ENCODE peak calls at places on chromosomes 12 and 14, in nine cellular contexts. J, E, K, H, V, D, T, R and Q are unnamed samples.

GRCh38 chr12:27614866-27615265 is 81.4 kb upstream of the REP15 start:
- DNase-seq in R (no peak), J (no peak), K (no peak), E (no peak), H (no peak), D (no peak), T (no peak), V (no peak), Q (no peak)

GRCh38 chr12:118981285-118982201 is at the start of gene SRRM4:
- DNase-seq in J (peak), K (no peak), T (no peak), D (no peak), H (no peak), E (no peak), V (peak), R (peak), Q (peak)

GRCh38 chr12:120110550-120111501 is 5.7 kb downstream of the RAB35 start:
- DNase-seq in H (peak), K (peak), V (no peak), T (no peak), E (no peak), J (no peak), R (peak), D (peak), Q (no peak)

GRCh38 chr12:40693503-40693863 is 1.2 kb downstream of the CNTN1 start:
- DNase-seq in R (peak), V (peak), J (peak), H (peak), T (no peak), K (no peak), E (no peak), D (no peak), Q (peak)

GRCh38 chr12:131279281-131279921 is 325.7 kb downstream of the ADGRD1 start:
- DNase-seq in J (no peak), R (no peak), D (no peak), T (no peak), E (no peak), V (no peak), H (peak), K (no peak), Q (no peak)

GRCh38 chr14:104865069-104865630 is at the start of gene CEP170B:
- DNase-seq in D (no peak), V (peak), H (no peak), K (no peak), E (no peak), R (peak), T (no peak), J (peak), Q (peak)

GRCh38 chr12:63226792-63227463 is 75.9 kb upstream of the AVPR1A start:
- DNase-seq in E (no peak), R (no peak), V (no peak), D (no peak), H (no peak), J (no peak), T (no peak), K (no peak), Q (no peak)

GRCh38 chr14:80350707-80351106 is 139.4 kb upstream of the DIO2 start:
- DNase-seq in D (no peak), J (no peak), V (no peak), K (no peak), T (no peak), E (no peak), R (no peak), H (no peak), Q (no peak)

GRCh38 chr14:95174184-95174804 is 17.0 kb upstream of the DICER1 start:
- DNase-seq in E (no peak), H (no peak), V (no peak), D (no peak), J (no peak), K (no peak), R (no peak), T (peak), Q (no peak)

GRCh38 chr14:23725980-23726746 is 90.0 kb downstream of the DHRS2 start:
- DNase-seq in D (no peak), J (no peak), R (no peak), K (no peak), V (no peak), E (no peak), H (no peak), T (no peak), Q (no peak)

GRCh38 chr14:103597623-103598372 is 31.2 kb upstream of the KLC1 start:
- DNase-seq in R (no peak), V (no peak), E (peak), K (peak), J (peak), D (no peak), H (no peak), T (no peak), Q (no peak)

GRCh38 chr12:47825239-47825639 is 5.5 kb upstream of the HDAC7 start:
- DNase-seq in D (no peak), E (no peak), H (peak), T (no peak), J (no peak), K (peak), V (no peak), R (no peak), Q (no peak)

GRCh38 chr12:42266579-42267230 is 28.7 kb upstream of the YAF2 start:
- DNase-seq in T (no peak), K (no peak), J (no peak), H (no peak), V (no peak), E (no peak), R (peak), D (no peak), Q (no peak)

GRCh38 chr14:54175298-54175942 is 218.8 kb upstream of the BMP4 start:
- DNase-seq in R (peak), H (peak), T (no peak), J (peak), E (peak), D (peak), K (peak), V (peak), Q (peak)

GRCh38 chr14:73782623-73783022 is 68.4 kb upstream of the PNMA1 start:
- DNase-seq in J (no peak), K (no peak), D (no peak), V (no peak), E (no peak), R (no peak), T (no peak), H (no peak), Q (no peak)

GRCh38 chr14:36222952-36223468 is 46.5 kb upstream of the PTCSC3 start:
- DNase-seq in K (no peak), H (no peak), R (no peak), E (no peak), V (no peak), J (no peak), T (no peak), D (no peak), Q (no peak)

GRCh38 chr14:81401420-81402122 is 1.4 kb upstream of the STON2 start:
- DNase-seq in D (no peak), H (no peak), T (no peak), K (peak), J (no peak), E (peak), V (no peak), R (no peak), Q (no peak)

GRCh38 chr12:57765003-57765697 is 1.7 kb downstream of the CYP27B1 start:
- DNase-seq in K (no peak), T (no peak), R (peak), V (peak), E (no peak), J (peak), H (no peak), D (peak), Q (peak)

GRCh38 chr14:75714993-75715392 is 53.9 kb downstream of the TTLL5 start:
- DNase-seq in E (no peak), T (no peak), K (no peak), D (no peak), V (no peak), J (no peak), H (no peak), R (no peak), Q (no peak)

GRCh38 chr14:51087024-51087423 is 7.9 kb downstream of the TRIM9 start:
- DNase-seq in T (no peak), V (no peak), D (peak), R (no peak), K (no peak), H (peak), J (peak), E (no peak), Q (no peak)

GRCh38 chr14:22819191-22819988 is 4.2 kb upstream of the SLC7A7 start:
- DNase-seq in E (peak), K (peak), R (peak), T (no peak), D (peak), J (peak), V (peak), H (peak), Q (peak)

GRCh38 chr12:76250256-76250655 is 98.0 kb downstream of the BBS10 start:
- DNase-seq in D (no peak), V (no peak), T (no peak), E (peak), K (no peak), J (no peak), H (no peak), R (peak), Q (no peak)

GRCh38 chr14:102183922-102184677 is 44.4 kb downstream of the WDR20 start:
- DNase-seq in E (no peak), T (no peak), R (peak), H (peak), J (no peak), K (no peak), D (no peak), V (no peak), Q (peak)

GRCh38 chr14:100078997-100079561 is 13.9 kb downstream of the EVL start:
- DNase-seq in T (no peak), V (no peak), D (peak), K (no peak), E (peak), J (peak), H (no peak), R (peak), Q (peak)

GRCh38 chr12:10720974-10721565 is 2.1 kb downstream of the YBX3 start:
- DNase-seq in J (no peak), V (no peak), R (no peak), T (no peak), D (no peak), K (no peak), H (no peak), E (no peak), Q (no peak)

GRCh38 chr14:102590667-102591099 is 1.8 kb upstream of the RCOR1 start:
- DNase-seq in K (no peak), J (peak), R (peak), D (peak), E (no peak), H (no peak), T (no peak), V (peak), Q (peak)

GRCh38 chr12:92582466-92582865 is 120.3 kb upstream of the PLEKHG7 start:
- DNase-seq in K (no peak), V (no peak), R (no peak), D (no peak), E (no peak), J (no peak), H (no peak), T (no peak), Q (no peak)

GRCh38 chr14:39091716-39092115 is 11.3 kb downstream of the SEC23A start:
- DNase-seq in E (no peak), V (no peak), H (no peak), R (no peak), D (no peak), J (no peak), K (no peak), T (no peak), Q (no peak)

GRCh38 chr12:55818886-55819285 is 1.0 kb downstream of the ORMDL2 start:
- DNase-seq in H (no peak), E (no peak), R (peak), K (no peak), V (no peak), D (no peak), J (no peak), T (no peak), Q (no peak)

GRCh38 chr14:68563256-68564131 is 229.4 kb downstream of the ZFP36L1 start:
- DNase-seq in E (no peak), V (no peak), D (no peak), J (no peak), K (no peak), R (no peak), T (no peak), H (no peak), Q (no peak)

GRCh38 chr12:120439646-120440247 is 1.8 kb downstream of the COX6A1 start:
- DNase-seq in K (no peak), H (no peak), E (peak), D (peak), R (peak), J (peak), T (no peak), V (peak), Q (peak)

GRCh38 chr14:101178184-101179072 is 274.9 kb upstream of the RTL1 start:
- DNase-seq in E (no peak), D (no peak), K (no peak), T (peak), V (no peak), H (no peak), R (no peak), J (no peak), Q (no peak)

GRCh38 chr12:69555461-69555860 is 29.8 kb upstream of the CCT2 start:
- DNase-seq in V (no peak), T (no peak), E (peak), J (no peak), R (no peak), K (no peak), D (no peak), H (no peak), Q (no peak)

GRCh38 chr12:3679831-3680230 is 73.1 kb downstream of the CRACR2A start:
- DNase-seq in T (no peak), D (no peak), J (no peak), E (no peak), H (no peak), V (no peak), K (no peak), R (no peak), Q (no peak)

GRCh38 chr12:117333331-117334000 is 28.0 kb downstream of the NOS1 start:
- DNase-seq in T (no peak), E (no peak), H (no peak), V (peak), J (no peak), D (no peak), R (no peak), K (no peak), Q (peak)

GRCh38 chr12:105670664-105671063 is 340.2 kb downstream of the C12orf75 start:
- DNase-seq in H (no peak), V (no peak), R (no peak), T (no peak), K (no peak), D (no peak), J (no peak), E (no peak), Q (no peak)

GRCh38 chr12:100858658-100859057 is 64.1 kb downstream of the ANO4 start:
- DNase-seq in R (no peak), J (no peak), H (no peak), T (no peak), V (no peak), K (no peak), D (no peak), E (no peak), Q (no peak)

GRCh38 chr12:100859063-100859627 is 64.6 kb downstream of the ANO4 start:
- DNase-seq in K (no peak), T (no peak), H (no peak), E (no peak), R (no peak), V (no peak), D (no peak), J (no peak), Q (no peak)

GRCh38 chr12:100864366-100864765 is 69.8 kb downstream of the ANO4 start:
- DNase-seq in V (no peak), H (no peak), J (no peak), T (no peak), E (no peak), K (no peak), R (no peak), D (no peak), Q (no peak)

GRCh38 chr12:100860611-100861010 is 66.0 kb downstream of the ANO4 start:
- DNase-seq in K (no peak), D (no peak), J (no peak), E (no peak), H (no peak), V (no peak), T (no peak), R (no peak), Q (no peak)

GRCh38 chr12:100862600-100863149 is 68.1 kb downstream of the ANO4 start:
- DNase-seq in T (no peak), D (no peak), E (no peak), J (no peak), H (no peak), K (no peak), R (no peak), V (no peak), Q (no peak)
- TF ChIP-seq CTCF in T (no peak), D (no peak), E (no peak), J (no peak), H (no peak), K (no peak), R (no peak), V (no peak), Q (no peak)

DNA sequence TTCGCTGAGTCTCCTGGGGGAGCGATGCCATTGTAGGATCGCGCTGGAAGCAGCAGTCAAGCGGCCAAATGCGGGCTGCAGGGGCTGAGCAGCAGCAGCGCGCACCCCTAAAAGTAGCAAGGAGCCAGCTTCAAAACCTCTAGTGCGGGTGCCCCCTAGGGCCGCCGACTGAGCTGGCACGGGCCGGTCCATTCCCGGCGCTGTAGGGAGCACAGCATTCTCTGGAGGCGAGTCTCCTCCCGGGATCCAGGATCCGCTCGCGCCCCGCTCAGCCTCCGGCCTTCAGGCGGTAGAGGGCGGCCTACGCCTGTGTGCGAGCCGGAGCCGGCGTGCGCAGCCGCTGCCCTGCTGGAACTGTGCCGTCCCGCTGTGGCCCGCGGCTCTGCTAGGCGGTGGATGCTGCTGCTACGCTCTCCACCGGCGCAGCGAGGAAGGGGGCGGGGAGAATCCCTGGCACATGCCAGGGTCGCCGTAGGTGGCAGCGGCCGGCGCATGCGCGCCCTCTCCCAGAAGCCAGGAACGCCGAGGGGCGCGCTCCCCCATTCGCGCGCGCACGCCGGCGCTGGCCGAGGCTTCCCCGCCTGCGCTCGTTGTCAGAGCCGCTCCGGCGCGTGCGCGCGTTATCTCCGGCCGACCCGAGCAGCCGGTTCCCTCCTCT is at the start of gene FUT8:
- DNase-seq in D (peak), R (peak), J (peak), H (peak), K (peak), V (peak), E (peak), T (peak), Q (peak)
- TF ChIP-seq CTCF in D (peak), R (peak), J (peak), H (peak), K (no peak), V (peak), E (peak), T (no peak), Q (peak)

GRCh38 chr14:50007123-50007903 is 109.1 kb downstream of the VCPKMT start:
- DNase-seq in T (no peak), K (peak), R (peak), D (peak), J (peak), V (no peak), H (no peak), E (no peak), Q (no peak)
- TF ChIP-seq CTCF in T (no peak), K (no peak), R (peak), D (no peak), J (no peak), V (no peak), H (no peak), E (no peak), Q (no peak)

DNA sequence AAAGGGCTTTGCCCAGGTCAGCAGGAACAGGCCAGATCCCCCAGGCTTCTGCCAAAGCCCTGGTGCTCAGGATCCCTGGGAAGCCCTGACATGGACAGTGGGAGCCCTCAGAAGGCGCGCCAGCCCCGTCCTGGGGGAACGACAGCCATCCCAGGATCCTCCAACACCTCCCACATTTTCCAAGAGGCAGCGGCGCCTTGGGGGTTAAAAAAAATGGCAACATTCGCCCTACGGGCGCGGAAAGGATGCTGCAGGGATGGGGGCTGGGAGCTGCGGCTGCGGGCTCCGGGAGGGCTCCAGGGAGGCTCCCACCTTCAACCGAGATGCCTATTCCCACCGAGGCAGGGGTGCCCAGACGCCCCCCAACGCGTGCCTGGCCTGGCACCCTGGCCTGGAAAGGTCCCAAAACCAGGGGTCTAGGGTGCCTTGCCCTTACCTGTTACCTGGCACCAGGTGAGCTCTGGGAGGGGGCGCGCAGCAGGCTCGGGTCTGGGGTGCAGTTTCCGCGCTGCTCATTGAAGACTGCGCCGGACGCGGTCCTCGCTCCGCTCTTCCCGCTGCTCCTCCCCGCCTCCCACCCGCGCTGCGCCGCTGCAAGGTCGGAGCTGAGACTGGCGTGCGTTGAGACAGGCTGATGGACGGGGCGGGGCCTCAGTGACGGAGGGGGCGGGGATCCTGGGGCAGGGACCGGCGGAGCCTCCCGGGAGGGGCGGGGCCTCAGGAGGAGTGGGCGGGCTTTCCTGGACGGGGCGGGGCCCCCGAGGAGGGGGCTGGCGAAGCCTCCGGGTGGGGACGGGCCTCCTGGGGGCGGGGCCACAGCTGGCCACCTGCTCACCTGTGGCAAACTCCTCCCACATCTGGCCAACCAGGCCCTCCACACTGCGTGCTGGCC is at the start of gene ABCB9:
- DNase-seq in H (peak), K (peak), V (peak), T (peak), E (peak), D (peak), J (peak), R (peak), Q (peak)
- TF ChIP-seq CTCF in H (no peak), K (no peak), V (no peak), T (no peak), E (no peak), D (no peak), J (no peak), R (no peak), Q (no peak)

GRCh38 chr12:31855427-31855826 is 103.8 kb upstream of the RESF1 start:
- DNase-seq in E (no peak), V (no peak), T (no peak), H (no peak), R (no peak), D (no peak), K (no peak), J (no peak), Q (no peak)

GRCh38 chr12:31850268-31850667 is 108.9 kb upstream of the RESF1 start:
- DNase-seq in V (no peak), T (no peak), R (no peak), D (no peak), E (no peak), K (no peak), H (no peak), J (no peak), Q (no peak)

GRCh38 chr12:31849090-31849687 is 110.0 kb upstream of the RESF1 start:
- DNase-seq in J (no peak), H (no peak), K (no peak), R (no peak), E (peak), T (no peak), V (no peak), D (no peak), Q (no peak)

GRCh38 chr12:31853977-31854376 is 105.2 kb upstream of the RESF1 start:
- DNase-seq in V (no peak), J (peak), H (no peak), K (no peak), E (no peak), R (no peak), D (no peak), T (no peak), Q (no peak)

DNA sequence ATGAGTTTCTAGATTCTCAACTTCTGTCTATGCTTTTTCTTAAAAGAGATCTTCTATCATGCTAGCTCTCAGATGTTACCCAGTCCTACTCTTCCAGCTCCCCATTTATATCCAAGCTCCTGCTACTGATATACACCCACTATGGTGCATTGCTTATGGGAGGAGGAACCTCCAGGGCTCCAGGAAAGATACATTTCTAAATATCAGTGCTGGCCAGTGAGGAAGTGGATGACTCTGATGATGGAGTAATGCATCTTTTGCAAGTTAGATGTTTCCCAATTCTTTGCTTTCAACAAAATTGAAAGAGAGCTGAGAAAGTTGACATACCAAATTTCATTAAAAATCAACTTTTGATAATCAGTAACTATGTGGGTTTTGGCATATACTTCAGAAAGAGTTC is 105.7 kb upstream of the RESF1 start:
- DNase-seq in J (no peak), D (no peak), K (no peak), R (no peak), E (no peak), V (no peak), T (no peak), H (no peak), Q (no peak)
- TF ChIP-seq CTCF in J (no peak), D (no peak), K (no peak), R (no peak), E (no peak), V (no peak), T (no peak), H (no peak), Q (no peak)

GRCh38 chr12:85448548-85449139 is 168.6 kb downstream of the ALX1 start:
- DNase-seq in H (no peak), E (no peak), R (no peak), T (no peak), V (no peak), D (no peak), K (no peak), J (peak), Q (no peak)
- TF ChIP-seq CTCF in H (no peak), E (peak), R (peak), T (peak), V (peak), D (peak), K (no peak), J (peak), Q (peak)